ENCODE peak calls at places on chromosomes 2 and 18, in ten cellular contexts. G is H54, N is mesothelial cell of epicardium, D is neuronal stem cell, R is AG04450, Z is posterior vena cava, A is type B pancreatic cell, X is EL, C is ecto neural progenitor cell, V is substantia nigra. Y is an unnamed sample.
A peak's percentile ranks its signal among the peaks of the same experiment; 100 is the strongest.

GRCh38 chr18:58867281-58867961 is 2.7 kb downstream of the ZNF532 start:
- DNase-seq in C (no peak), A (no peak), V (no peak), G (no peak), D (no peak), R (no peak), Z (no peak), N (no peak), X (no peak), Y (no peak)

GRCh38 chr2:162677476-162677875 is 161.1 kb downstream of the KCNH7 start:
- DNase-seq in A (no peak), X (peak; percentile 36), N (no peak), R (no peak), Z (no peak), D (no peak), V (no peak), G (peak; percentile 2), C (no peak), Y (peak; percentile 66)

GRCh38 chr2:240459401-240460242 is 24.2 kb downstream of the GPC1 start:
- DNase-seq in R (no peak), A (no peak), G (no peak), V (no peak), X (no peak), C (no peak), D (no peak), Z (peak; percentile 81), N (peak; percentile 37), Y (no peak)

GRCh38 chr2:224915126-224915525 is 127.1 kb downstream of the DOCK10 start:
- DNase-seq in R (no peak), G (no peak), V (no peak), Z (no peak), X (no peak), C (no peak), A (no peak), D (no peak), N (no peak), Y (no peak)

GRCh38 chr2:194445226-194445625 is 1211.8 kb upstream of the SLC39A10 start:
- DNase-seq in A (no peak), G (no peak), C (no peak), X (no peak), N (no peak), V (no peak), R (no peak), Z (no peak), D (no peak), Y (no peak)

GRCh38 chr2:10868465-10869314 is 43.0 kb upstream of the KCNF1 start:
- DNase-seq in C (no peak), V (no peak), R (peak; percentile 8), G (peak; percentile 79), Z (no peak), D (no peak), X (peak; percentile 93), N (no peak), A (no peak), Y (peak; percentile 90)

GRCh38 chr18:54479365-54479764 is 111.7 kb upstream of the DYNAP start:
- DNase-seq in G (no peak), N (no peak), D (no peak), A (no peak), R (no peak), Z (no peak), C (no peak), V (no peak), X (no peak), Y (no peak)

GRCh38 chr2:6986894-6987487 is 69.8 kb downstream of the RNF144A start:
- DNase-seq in V (no peak), Z (no peak), N (no peak), R (no peak), D (no peak), G (no peak), A (no peak), X (no peak), C (no peak), Y (no peak)

Y was measured in HT1080.